ENCODE peak calls at places on chromosomes 7 and 10, in seven cellular contexts. One of them, this sample, is unnamed.
A peak's percentile ranks its signal among the peaks of the same experiment; 100 is the strongest.

GRCh38 chr7:157384301-157384700 is 47.5 kb downstream of the DNAJB6 start:
- DNase-seq in tibial nerve: no peak
- DNase-seq in mesothelial cell of epicardium: no peak
- DNase-seq in colonic mucosa: no peak
- DNase-seq in cardiac muscle cell: peak; percentile 39
- DNase-seq in A549: peak; percentile 68
- DNase-seq in tibial artery: no peak
- DNase-seq in this sample: no peak

GRCh38 chr7:24874791-24875190 is 105.2 kb downstream of the OSBPL3 start:
- DNase-seq in tibial nerve: no peak
- DNase-seq in mesothelial cell of epicardium: no peak
- DNase-seq in colonic mucosa: no peak
- DNase-seq in cardiac muscle cell: no peak
- DNase-seq in A549: no peak
- DNase-seq in tibial artery: no peak
- DNase-seq in this sample: no peak

GRCh38 chr10:10855178-10855577 is 162.5 kb upstream of the CELF2 start:
- DNase-seq in tibial nerve: no peak
- DNase-seq in mesothelial cell of epicardium: no peak
- DNase-seq in colonic mucosa: no peak
- DNase-seq in cardiac muscle cell: no peak
- DNase-seq in A549: no peak
- DNase-seq in tibial artery: no peak
- DNase-seq in this sample: no peak

GRCh38 chr10:132679640-132680039 is 106.3 kb downstream of the NKX6-2 start:
- DNase-seq in tibial nerve: no peak
- DNase-seq in mesothelial cell of epicardium: no peak
- DNase-seq in colonic mucosa: no peak
- DNase-seq in cardiac muscle cell: no peak
- DNase-seq in A549: no peak
- DNase-seq in tibial artery: no peak
- DNase-seq in this sample: peak; percentile 55

GRCh38 chr7:135321556-135321955 is 87.9 kb downstream of the STRA8 start:
- DNase-seq in tibial nerve: no peak
- DNase-seq in mesothelial cell of epicardium: no peak
- DNase-seq in colonic mucosa: no peak
- DNase-seq in cardiac muscle cell: peak; percentile 89
- DNase-seq in A549: no peak
- DNase-seq in tibial artery: no peak
- DNase-seq in this sample: no peak

GRCh38 chr7:86968618-86969017 is 90.8 kb downstream of the ELAPOR2 start:
- DNase-seq in tibial nerve: no peak
- DNase-seq in mesothelial cell of epicardium: no peak
- DNase-seq in colonic mucosa: peak; percentile 88
- DNase-seq in cardiac muscle cell: no peak
- DNase-seq in A549: no peak
- DNase-seq in tibial artery: no peak
- DNase-seq in this sample: no peak

GRCh38 chr7:28165971-28166955 is 14.3 kb downstream of the JAZF1 start:
- DNase-seq in tibial nerve: no peak
- DNase-seq in mesothelial cell of epicardium: no peak
- DNase-seq in colonic mucosa: no peak
- DNase-seq in cardiac muscle cell: peak; percentile 79
- DNase-seq in A549: no peak
- DNase-seq in tibial artery: no peak
- DNase-seq in this sample: no peak

GRCh38 chr7:47458057-47458456 is 123.9 kb downstream of the TNS3 start:
- DNase-seq in tibial nerve: peak; percentile 63
- DNase-seq in mesothelial cell of epicardium: no peak
- DNase-seq in colonic mucosa: no peak
- DNase-seq in cardiac muscle cell: peak; percentile 54
- DNase-seq in A549: no peak
- DNase-seq in tibial artery: peak; percentile 72
- DNase-seq in this sample: no peak

GRCh38 chr10:86953747-86954680 is 3.4 kb downstream of the MMRN2 start:
- DNase-seq in tibial nerve: peak; percentile 60
- DNase-seq in mesothelial cell of epicardium: peak; percentile 67
- DNase-seq in colonic mucosa: no peak
- DNase-seq in cardiac muscle cell: peak; percentile 86
- DNase-seq in A549: no peak
- DNase-seq in tibial artery: peak; percentile 75
- DNase-seq in this sample: no peak

GRCh38 chr10:119405505-119405807 is 137.1 kb downstream of the RGS10 start:
- DNase-seq in tibial nerve: no peak
- DNase-seq in mesothelial cell of epicardium: no peak
- DNase-seq in colonic mucosa: no peak
- DNase-seq in cardiac muscle cell: no peak
- DNase-seq in A549: no peak
- DNase-seq in tibial artery: no peak
- DNase-seq in this sample: no peak

GRCh38 chr10:119404719-119405504 is 137.6 kb downstream of the RGS10 start:
- DNase-seq in tibial nerve: no peak
- DNase-seq in mesothelial cell of epicardium: no peak
- DNase-seq in colonic mucosa: no peak
- DNase-seq in cardiac muscle cell: no peak
- DNase-seq in A549: no peak
- DNase-seq in tibial artery: no peak
- DNase-seq in this sample: no peak

GRCh38 chr10:119401671-119402395 is 140.7 kb downstream of the RGS10 start:
- DNase-seq in tibial nerve: peak; percentile 82
- DNase-seq in mesothelial cell of epicardium: no peak
- DNase-seq in colonic mucosa: peak; percentile 46
- DNase-seq in cardiac muscle cell: peak; percentile 78
- DNase-seq in A549: peak; percentile 77
- DNase-seq in tibial artery: peak; percentile 83
- DNase-seq in this sample: no peak

GRCh38 chr10:119406137-119406536 is 136.4 kb downstream of the RGS10 start:
- DNase-seq in tibial nerve: no peak
- DNase-seq in mesothelial cell of epicardium: no peak
- DNase-seq in colonic mucosa: no peak
- DNase-seq in cardiac muscle cell: no peak
- DNase-seq in A549: no peak
- DNase-seq in tibial artery: no peak
- DNase-seq in this sample: no peak

GRCh38 chr10:119403927-119404326 is 138.6 kb downstream of the RGS10 start:
- DNase-seq in tibial nerve: no peak
- DNase-seq in mesothelial cell of epicardium: no peak
- DNase-seq in colonic mucosa: no peak
- DNase-seq in cardiac muscle cell: no peak
- DNase-seq in A549: no peak
- DNase-seq in tibial artery: no peak
- DNase-seq in this sample: no peak
- TF ChIP-seq CTCF in tibial nerve: no peak
- TF ChIP-seq CTCF in mesothelial cell of epicardium: no peak
- TF ChIP-seq CTCF in colonic mucosa: no peak
- TF ChIP-seq CTCF in cardiac muscle cell: no peak
- TF ChIP-seq CTCF in A549: no peak
- TF ChIP-seq CTCF in tibial artery: no peak
- TF ChIP-seq CTCF in this sample: peak; percentile 40

GRCh38 chr10:95288273-95288672 is 2.5 kb downstream of the PDLIM1 start:
- DNase-seq in tibial nerve: no peak
- DNase-seq in mesothelial cell of epicardium: no peak
- DNase-seq in colonic mucosa: no peak
- DNase-seq in cardiac muscle cell: no peak
- DNase-seq in A549: no peak
- DNase-seq in tibial artery: no peak
- DNase-seq in this sample: no peak

GRCh38 chr10:95289921-95290421 is 832 bp downstream of the PDLIM1 start:
- DNase-seq in tibial nerve: no peak
- DNase-seq in mesothelial cell of epicardium: no peak
- DNase-seq in colonic mucosa: no peak
- DNase-seq in cardiac muscle cell: no peak
- DNase-seq in A549: no peak
- DNase-seq in tibial artery: no peak
- DNase-seq in this sample: no peak

GRCh38 chr10:95290446-95290800 is 380 bp downstream of the PDLIM1 start:
- DNase-seq in tibial nerve: no peak
- DNase-seq in mesothelial cell of epicardium: no peak
- DNase-seq in colonic mucosa: no peak
- DNase-seq in cardiac muscle cell: no peak
- DNase-seq in A549: no peak
- DNase-seq in tibial artery: no peak
- DNase-seq in this sample: no peak

GRCh38 chr10:95290801-95291633 is at the start of gene PDLIM1:
- DNase-seq in tibial nerve: no peak
- DNase-seq in mesothelial cell of epicardium: peak; percentile 70
- DNase-seq in colonic mucosa: peak; percentile 86
- DNase-seq in cardiac muscle cell: peak; percentile 79
- DNase-seq in A549: peak; percentile 72
- DNase-seq in tibial artery: peak; percentile 70
- DNase-seq in this sample: peak; percentile 80

GRCh38 chr10:95289003-95289920 is 1.5 kb downstream of the PDLIM1 start:
- DNase-seq in tibial nerve: no peak
- DNase-seq in mesothelial cell of epicardium: no peak
- DNase-seq in colonic mucosa: peak; percentile 68
- DNase-seq in cardiac muscle cell: peak; percentile 48
- DNase-seq in A549: peak; percentile 81
- DNase-seq in tibial artery: no peak
- DNase-seq in this sample: no peak
- TF ChIP-seq CTCF in tibial nerve: no peak
- TF ChIP-seq CTCF in mesothelial cell of epicardium: no peak
- TF ChIP-seq CTCF in colonic mucosa: peak; percentile 22
- TF ChIP-seq CTCF in cardiac muscle cell: peak; percentile 37
- TF ChIP-seq CTCF in A549: peak; percentile 47
- TF ChIP-seq CTCF in tibial artery: peak; percentile 19
- TF ChIP-seq CTCF in this sample: peak; percentile 30

GRCh38 chr7:36305648-36306047 is 84.0 kb upstream of the ANLN start:
- DNase-seq in tibial nerve: no peak
- DNase-seq in mesothelial cell of epicardium: no peak
- DNase-seq in colonic mucosa: no peak
- DNase-seq in cardiac muscle cell: no peak
- DNase-seq in A549: no peak
- DNase-seq in tibial artery: no peak
- DNase-seq in this sample: no peak

GRCh38 chr7:36305226-36305625 is 84.4 kb upstream of the ANLN start:
- DNase-seq in tibial nerve: no peak
- DNase-seq in mesothelial cell of epicardium: no peak
- DNase-seq in colonic mucosa: no peak
- DNase-seq in cardiac muscle cell: no peak
- DNase-seq in A549: no peak
- DNase-seq in tibial artery: no peak
- DNase-seq in this sample: no peak

GRCh38 chr7:36309301-36309700 is 80.4 kb upstream of the ANLN start:
- DNase-seq in tibial nerve: no peak
- DNase-seq in mesothelial cell of epicardium: no peak
- DNase-seq in colonic mucosa: no peak
- DNase-seq in cardiac muscle cell: no peak
- DNase-seq in A549: no peak
- DNase-seq in tibial artery: no peak
- DNase-seq in this sample: no peak

GRCh38 chr7:36308031-36308430 is 81.6 kb upstream of the ANLN start:
- DNase-seq in tibial nerve: no peak
- DNase-seq in mesothelial cell of epicardium: no peak
- DNase-seq in colonic mucosa: no peak
- DNase-seq in cardiac muscle cell: no peak
- DNase-seq in A549: no peak
- DNase-seq in tibial artery: no peak
- DNase-seq in this sample: no peak

DNA sequence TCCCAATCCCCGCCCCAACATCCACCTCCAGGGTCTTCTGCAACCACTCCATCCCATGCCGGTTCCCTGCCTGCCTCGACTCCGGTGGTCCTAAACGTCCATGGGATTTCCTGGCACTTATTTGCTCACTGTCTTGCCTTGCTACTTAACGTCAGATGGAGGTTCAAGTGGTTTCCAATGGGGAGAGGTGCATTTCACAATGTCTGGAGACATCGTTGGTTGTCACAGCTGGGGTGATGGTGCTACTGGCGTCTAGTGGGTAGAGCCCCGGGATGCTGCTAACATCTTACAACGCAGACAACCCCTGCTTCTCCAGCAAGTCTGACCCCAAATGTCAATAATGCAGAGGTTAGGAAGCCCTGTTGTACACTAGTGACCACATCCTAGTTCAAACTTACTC is 82.9 kb upstream of the ANLN start:
- DNase-seq in tibial nerve: no peak
- DNase-seq in mesothelial cell of epicardium: no peak
- DNase-seq in colonic mucosa: no peak
- DNase-seq in cardiac muscle cell: no peak
- DNase-seq in A549: no peak
- DNase-seq in tibial artery: no peak
- DNase-seq in this sample: no peak
- TF ChIP-seq CTCF in tibial nerve: no peak
- TF ChIP-seq CTCF in mesothelial cell of epicardium: no peak
- TF ChIP-seq CTCF in colonic mucosa: no peak
- TF ChIP-seq CTCF in cardiac muscle cell: no peak
- TF ChIP-seq CTCF in A549: no peak
- TF ChIP-seq CTCF in tibial artery: no peak
- TF ChIP-seq CTCF in this sample: no peak

GRCh38 chr10:62769574-62770242 is 34.8 kb upstream of the ADO start:
- DNase-seq in tibial nerve: no peak
- DNase-seq in mesothelial cell of epicardium: no peak
- DNase-seq in colonic mucosa: no peak
- DNase-seq in cardiac muscle cell: peak; percentile 35
- DNase-seq in A549: peak; percentile 19
- DNase-seq in tibial artery: no peak
- DNase-seq in this sample: no peak
- TF ChIP-seq CTCF in tibial nerve: no peak
- TF ChIP-seq CTCF in mesothelial cell of epicardium: no peak
- TF ChIP-seq CTCF in colonic mucosa: no peak
- TF ChIP-seq CTCF in cardiac muscle cell: no peak
- TF ChIP-seq CTCF in A549: no peak
- TF ChIP-seq CTCF in tibial artery: no peak
- TF ChIP-seq CTCF in this sample: no peak

GRCh38 chr7:5397657-5398237 is 25.9 kb downstream of the TNRC18 start:
- DNase-seq in tibial nerve: no peak
- DNase-seq in mesothelial cell of epicardium: no peak
- DNase-seq in colonic mucosa: peak; percentile 45
- DNase-seq in cardiac muscle cell: no peak
- DNase-seq in A549: no peak
- DNase-seq in tibial artery: no peak
- DNase-seq in this sample: no peak

GRCh38 chr7:5394264-5395105 is 29.1 kb downstream of the TNRC18 start:
- DNase-seq in tibial nerve: no peak
- DNase-seq in mesothelial cell of epicardium: no peak
- DNase-seq in colonic mucosa: no peak
- DNase-seq in cardiac muscle cell: no peak
- DNase-seq in A549: no peak
- DNase-seq in tibial artery: no peak
- DNase-seq in this sample: no peak

GRCh38 chr7:5396999-5397656 is 26.5 kb downstream of the TNRC18 start:
- DNase-seq in tibial nerve: peak; percentile 55
- DNase-seq in mesothelial cell of epicardium: no peak
- DNase-seq in colonic mucosa: peak; percentile 88
- DNase-seq in cardiac muscle cell: peak; percentile 96
- DNase-seq in A549: peak; percentile 96
- DNase-seq in tibial artery: peak; percentile 81
- DNase-seq in this sample: no peak

GRCh38 chr7:5395246-5395645 is 28.4 kb downstream of the TNRC18 start:
- DNase-seq in tibial nerve: no peak
- DNase-seq in mesothelial cell of epicardium: no peak
- DNase-seq in colonic mucosa: no peak
- DNase-seq in cardiac muscle cell: no peak
- DNase-seq in A549: no peak
- DNase-seq in tibial artery: no peak
- DNase-seq in this sample: no peak

DNA sequence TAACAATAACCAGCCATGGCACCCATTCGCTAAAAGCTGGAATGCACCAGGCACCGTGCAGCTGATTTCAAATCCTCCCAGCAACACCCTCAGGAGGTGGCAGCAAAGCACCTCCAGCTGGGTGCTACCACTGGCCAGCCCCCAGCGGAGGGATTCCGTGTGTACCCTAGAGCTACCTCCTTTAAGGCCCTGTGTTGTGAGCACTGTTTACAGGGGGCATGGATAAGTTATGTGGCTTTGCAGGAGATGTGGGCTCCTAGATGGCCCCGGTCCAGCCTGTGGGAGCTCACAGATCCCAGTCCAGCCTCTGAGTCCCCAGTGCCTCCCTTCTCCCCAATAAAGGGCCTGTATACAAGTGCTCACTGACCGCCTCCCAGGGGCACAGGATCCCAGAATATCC is 27.1 kb downstream of the TNRC18 start:
- DNase-seq in tibial nerve: peak; percentile 14
- DNase-seq in mesothelial cell of epicardium: no peak
- DNase-seq in colonic mucosa: peak; percentile 49
- DNase-seq in cardiac muscle cell: peak; percentile 23
- DNase-seq in A549: peak; percentile 88
- DNase-seq in tibial artery: peak; percentile 30
- DNase-seq in this sample: no peak
- TF ChIP-seq CTCF in tibial nerve: peak; percentile 13
- TF ChIP-seq CTCF in mesothelial cell of epicardium: no peak
- TF ChIP-seq CTCF in colonic mucosa: no peak
- TF ChIP-seq CTCF in cardiac muscle cell: no peak
- TF ChIP-seq CTCF in A549: peak; percentile 60
- TF ChIP-seq CTCF in tibial artery: no peak
- TF ChIP-seq CTCF in this sample: no peak